ENCODE peak calls at places on chromosome 19, in ten cellular contexts. T is fibroblast of lung; H is PC-3; Y is adrenal gland; U is left ventricle myocardium inferior; G is breast epithelium; X is spleen; F is right lobe of liver; L is CD8-positive, alpha-beta T cell; C is uterus. W is an unnamed sample.

GRCh38 chr19:27776524-27776923 is 1436.4 kb downstream of the UQCRFS1 start:
- DNase-seq in T (no peak), H (no peak), Y (no peak), U (no peak), G (no peak), X (no peak), F (no peak), L (no peak), C (no peak), W (no peak)

GRCh38 chr19:12772323-12772722 is 3.0 kb downstream of the HOOK2 start:
- DNase-seq in T (no peak), H (no peak), Y (no peak), U (peak; percentile 65), G (no peak), X (no peak), F (no peak), L (no peak), C (no peak), W (no peak)

GRCh38 chr19:43699506-43700367 is 16.1 kb upstream of the IRGC start:
- DNase-seq in T (peak; percentile 52), H (no peak), Y (no peak), U (peak; percentile 23), G (no peak), X (peak; percentile 80), F (no peak), L (no peak), C (peak; percentile 55), W (peak; percentile 16)

GRCh38 chr19:35437152-35437951 is 10.7 kb upstream of the FFAR2 start:
- DNase-seq in T (no peak), H (no peak), Y (no peak), U (no peak), G (no peak), X (no peak), F (no peak), L (no peak), C (no peak), W (no peak)

GRCh38 chr19:5955638-5955935 is 22.4 kb downstream of the RANBP3 start:
- DNase-seq in T (peak; percentile 62), H (no peak), Y (no peak), U (no peak), G (no peak), X (no peak), F (no peak), L (no peak), C (no peak), W (no peak)

GRCh38 chr19:31350033-31350692 is 927 bp upstream of the TSHZ3 start:
- DNase-seq in T (no peak), H (no peak), Y (peak; percentile 41), U (peak; percentile 53), G (no peak), X (peak; percentile 81), F (no peak), L (no peak), C (peak; percentile 68), W (no peak)

GRCh38 chr19:7575426-7576040 is 20.1 kb upstream of the CAMSAP3 start:
- DNase-seq in T (no peak), H (peak; percentile 73), Y (no peak), U (no peak), G (no peak), X (no peak), F (no peak), L (no peak), C (no peak), W (no peak)

GRCh38 chr19:6276447-6276846 is 3.3 kb downstream of the MLLT1 start:
- DNase-seq in T (peak; percentile 88), H (no peak), Y (no peak), U (peak; percentile 53), G (no peak), X (no peak), F (no peak), L (no peak), C (peak; percentile 81), W (no peak)

GRCh38 chr19:4519521-4520277 is 1.4 kb upstream of the PLIN4 start:
- DNase-seq in T (no peak), H (no peak), Y (no peak), U (peak; percentile 66), G (no peak), X (no peak), F (no peak), L (no peak), C (peak; percentile 77), W (no peak)

GRCh38 chr19:9431475-9431874 is 3.9 kb downstream of the ZNF266 start:
- DNase-seq in T (no peak), H (peak; percentile 54), Y (peak; percentile 18), U (peak; percentile 35), G (no peak), X (no peak), F (no peak), L (no peak), C (no peak), W (peak; percentile 68)

GRCh38 chr19:3048190-3048533 is 14.1 kb downstream of the TLE5 start:
- DNase-seq in T (no peak), H (no peak), Y (no peak), U (no peak), G (no peak), X (no peak), F (no peak), L (no peak), C (no peak), W (no peak)

GRCh38 chr19:5171711-5172110 is 168.9 kb downstream of the PTPRS start:
- DNase-seq in T (peak; percentile 37), H (peak; percentile 58), Y (no peak), U (no peak), G (no peak), X (no peak), F (no peak), L (no peak), C (no peak), W (no peak)

GRCh38 chr19:55196803-55197202 is 12.5 kb downstream of the PTPRH start:
- DNase-seq in T (no peak), H (no peak), Y (no peak), U (no peak), G (no peak), X (no peak), F (no peak), L (no peak), C (no peak), W (no peak)

GRCh38 chr19:55940306-55940705 is 7.3 kb upstream of the NLRP8 start:
- DNase-seq in T (no peak), H (no peak), Y (no peak), U (no peak), G (no peak), X (no peak), F (no peak), L (no peak), C (no peak), W (no peak)

DNA sequence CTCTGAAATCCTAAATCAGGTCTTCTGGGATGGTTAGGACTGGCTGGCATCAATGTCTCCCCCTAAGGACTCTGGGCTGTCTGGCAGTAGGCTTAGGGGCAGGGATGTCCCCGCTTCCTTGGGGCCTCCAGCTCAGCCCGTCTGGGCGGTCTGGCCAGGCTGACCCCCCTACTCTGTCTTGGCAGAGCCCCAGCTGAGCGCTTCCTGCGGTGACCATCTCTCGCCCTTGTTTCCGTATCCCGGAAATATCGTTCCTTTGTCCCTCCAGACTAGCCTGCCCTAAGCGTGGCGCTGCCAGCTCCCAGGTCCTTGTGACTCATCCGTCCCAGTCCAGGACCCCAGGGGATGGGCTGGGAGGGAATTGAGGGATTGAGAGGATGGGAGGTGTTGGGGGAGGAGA is 11.3 kb downstream of the GTPBP3 start:
- DNase-seq in T (peak; percentile 67), H (peak; percentile 78), Y (peak; percentile 50), U (peak; percentile 66), G (no peak), X (peak; percentile 85), F (no peak), L (no peak), C (peak; percentile 61), W (no peak)
- H3K4me1 ChIP-seq in T (no peaks in the 10 kb centered on the region), H (peaks cover 10% of the 10 kb centered on the region), Y (peaks cover 26% of the 10 kb centered on the region), U (peaks cover 66% of the 10 kb centered on the region), G (no peaks in the 10 kb centered on the region), X (peaks cover 77% of the 10 kb centered on the region), F (no peaks in the 10 kb centered on the region), L (no peaks in the 10 kb centered on the region), C (no peaks in the 10 kb centered on the region), W (peaks cover 2% of the 10 kb centered on the region)

DNA sequence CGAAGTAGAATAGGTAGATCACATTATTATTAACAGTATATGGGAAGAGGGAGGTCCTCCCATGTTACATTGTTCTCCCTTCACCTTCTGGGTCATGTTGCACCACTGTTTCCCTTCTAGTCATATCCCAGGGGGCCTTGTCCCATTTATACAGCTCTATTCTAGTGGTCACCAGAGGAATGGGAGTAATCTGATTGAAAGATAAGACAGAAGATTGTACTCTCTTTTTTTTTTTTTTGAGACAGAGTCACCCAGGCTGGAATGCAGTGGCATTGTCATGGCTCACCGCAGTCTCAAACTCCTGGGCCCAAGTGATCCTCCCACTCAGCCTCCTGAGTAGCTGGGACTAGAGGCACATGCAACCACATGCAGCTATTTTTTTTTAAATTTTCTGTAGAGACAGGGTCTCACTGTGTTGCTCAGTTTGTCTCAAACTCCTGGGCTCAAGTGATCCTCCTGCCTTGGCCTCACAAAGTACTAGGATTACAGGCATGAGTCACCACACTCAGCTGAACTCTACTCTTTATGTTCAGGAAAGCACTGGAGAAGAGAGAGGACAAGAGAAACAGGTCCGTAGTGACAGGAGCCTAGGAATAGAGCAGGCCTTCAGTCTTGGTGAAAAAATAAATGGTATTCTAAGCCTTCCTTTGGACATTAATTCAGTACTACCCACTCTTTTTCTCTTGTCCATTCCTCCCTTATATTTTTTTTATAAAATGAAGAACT is 4.3 kb upstream of the ZNF529 start:
- DNase-seq in T (peak; percentile 58), H (no peak), Y (no peak), U (no peak), G (no peak), X (no peak), F (no peak), L (no peak), C (no peak), W (no peak)
- H3K36me3 ChIP-seq in T (peaks cover 6% of the 10 kb centered on the region), H (peaks cover 49% of the 10 kb centered on the region), Y (no peaks in the 10 kb centered on the region), U (peaks cover 66% of the 10 kb centered on the region), G (peaks cover 9% of the 10 kb centered on the region), X (peaks cover 66% of the 10 kb centered on the region), F (no peaks in the 10 kb centered on the region), L (peaks cover 25% of the 10 kb centered on the region), C (no peaks in the 10 kb centered on the region), W (peaks cover 2% of the 10 kb centered on the region)

DNA sequence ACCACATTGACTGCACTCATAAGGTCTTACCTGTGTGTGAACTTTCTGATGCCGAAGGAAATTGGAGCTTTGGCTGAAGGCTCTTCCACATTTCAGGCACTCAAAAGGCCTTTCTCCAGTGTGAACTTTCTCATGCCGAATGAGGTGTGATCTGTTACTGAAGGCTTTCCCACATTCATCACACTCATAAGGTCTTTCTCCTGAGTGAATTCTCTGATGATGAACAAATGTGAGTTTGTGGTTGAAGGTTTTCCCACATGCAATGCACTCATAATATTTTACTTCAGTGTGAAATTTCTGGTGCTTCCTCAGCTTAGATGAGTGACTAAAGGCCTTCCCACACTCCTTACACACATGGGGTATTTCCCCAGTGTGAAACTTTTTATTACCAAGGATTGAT is 5.7 kb downstream of the ZNF132 start:
- DNase-seq in T (peak; percentile 51), H (no peak), Y (no peak), U (no peak), G (no peak), X (no peak), F (no peak), L (no peak), C (no peak), W (no peak)
- H3K9me3 ChIP-seq in T (peaks cover 20% of the 10 kb centered on the region), H (peaks cover 19% of the 10 kb centered on the region), Y (peaks cover 78% of the 10 kb centered on the region), U (peaks cover 100% of the 10 kb centered on the region), G (peaks cover 99% of the 10 kb centered on the region), X (peaks cover 100% of the 10 kb centered on the region), F (peaks cover 9% of the 10 kb centered on the region), L (peaks cover 73% of the 10 kb centered on the region), C (no peaks in the 10 kb centered on the region), W (peaks cover 21% of the 10 kb centered on the region)

DNA sequence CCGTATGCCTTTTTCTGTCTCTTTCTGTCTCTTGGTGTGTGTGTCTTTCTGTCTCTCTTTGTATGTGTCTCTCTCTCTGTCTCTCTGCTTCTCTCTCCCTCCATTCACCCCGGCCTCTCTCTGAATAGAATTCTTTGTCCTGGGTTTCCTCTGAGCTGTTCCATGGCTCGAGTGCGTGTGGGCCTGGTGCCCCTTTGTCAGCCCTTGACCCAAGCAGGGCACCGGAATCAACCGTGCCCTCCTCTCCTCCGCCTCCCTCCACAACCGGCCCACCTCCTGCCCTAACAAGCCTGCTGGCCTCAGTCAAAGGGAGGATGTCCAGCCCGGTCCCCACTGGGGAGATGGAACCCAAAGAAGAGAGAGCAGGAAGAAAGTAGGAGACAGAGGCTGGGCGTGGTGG is 3.2 kb downstream of the AXL start:
- DNase-seq in T (no peak), H (no peak), Y (no peak), U (no peak), G (no peak), X (no peak), F (no peak), L (no peak), C (no peak), W (no peak)
- H3K4me1 ChIP-seq in T (peaks cover 52% of the 10 kb centered on the region), H (peaks cover 60% of the 10 kb centered on the region), Y (peaks cover 44% of the 10 kb centered on the region), U (peaks cover 45% of the 10 kb centered on the region), G (peaks cover 3% of the 10 kb centered on the region), X (peaks cover 49% of the 10 kb centered on the region), F (no peaks in the 10 kb centered on the region), L (peaks cover 9% of the 10 kb centered on the region), C (peaks cover 5% of the 10 kb centered on the region), W (peaks cover 11% of the 10 kb centered on the region)